ENCODE peak calls at places on chromosomes 3 and 15, in eight cellular contexts. One of them, this sample, is unnamed.

GRCh38 chr3:160564205-160564922 is 1.0 kb downstream of the KPNA4 start:
- DNase-seq in left kidney: peak
- DNase-seq in esophagus squamous epithelium: no peak
- DNase-seq in neuronal stem cell: peak
- DNase-seq in ovary: no peak
- DNase-seq in amniotic stem cell: no peak
- DNase-seq in NCI-H774: no peak
- DNase-seq in GM04504: no peak
- DNase-seq in this sample: no peak

GRCh38 chr15:99986297-99987118 is 253.3 kb upstream of the LYSMD4 start:
- DNase-seq in left kidney: no peak
- DNase-seq in esophagus squamous epithelium: no peak
- DNase-seq in neuronal stem cell: no peak
- DNase-seq in ovary: no peak
- DNase-seq in amniotic stem cell: no peak
- DNase-seq in NCI-H774: no peak
- DNase-seq in GM04504: no peak
- DNase-seq in this sample: no peak

GRCh38 chr3:64878372-64878771 is 190.6 kb upstream of the ADAMTS9 start:
- DNase-seq in left kidney: no peak
- DNase-seq in esophagus squamous epithelium: no peak
- DNase-seq in neuronal stem cell: no peak
- DNase-seq in ovary: no peak
- DNase-seq in amniotic stem cell: no peak
- DNase-seq in NCI-H774: no peak
- DNase-seq in GM04504: no peak
- DNase-seq in this sample: no peak

GRCh38 chr15:70679919-70680231 is 83.5 kb downstream of the UACA start:
- DNase-seq in left kidney: no peak
- DNase-seq in esophagus squamous epithelium: no peak
- DNase-seq in neuronal stem cell: no peak
- DNase-seq in ovary: no peak
- DNase-seq in amniotic stem cell: no peak
- DNase-seq in NCI-H774: no peak
- DNase-seq in GM04504: no peak
- DNase-seq in this sample: no peak

GRCh38 chr3:184352149-184352785 is 9.1 kb downstream of the CLCN2 start:
- DNase-seq in left kidney: peak
- DNase-seq in esophagus squamous epithelium: no peak
- DNase-seq in neuronal stem cell: no peak
- DNase-seq in ovary: no peak
- DNase-seq in amniotic stem cell: no peak
- DNase-seq in NCI-H774: no peak
- DNase-seq in GM04504: no peak
- DNase-seq in this sample: no peak

GRCh38 chr15:69665641-69666091 is 213.0 kb downstream of the RPLP1 start:
- DNase-seq in left kidney: peak
- DNase-seq in esophagus squamous epithelium: no peak
- DNase-seq in neuronal stem cell: no peak
- DNase-seq in ovary: peak
- DNase-seq in amniotic stem cell: no peak
- DNase-seq in NCI-H774: peak
- DNase-seq in GM04504: no peak
- DNase-seq in this sample: no peak

GRCh38 chr15:100245855-100246254 is 95.9 kb downstream of the ADAMTS17 start:
- DNase-seq in left kidney: peak
- DNase-seq in esophagus squamous epithelium: no peak
- DNase-seq in neuronal stem cell: no peak
- DNase-seq in ovary: no peak
- DNase-seq in amniotic stem cell: no peak
- DNase-seq in NCI-H774: no peak
- DNase-seq in GM04504: no peak
- DNase-seq in this sample: no peak

GRCh38 chr3:112857526-112857925 is 10.9 kb upstream of the CD200R1L start:
- DNase-seq in left kidney: no peak
- DNase-seq in esophagus squamous epithelium: no peak
- DNase-seq in neuronal stem cell: no peak
- DNase-seq in ovary: no peak
- DNase-seq in amniotic stem cell: no peak
- DNase-seq in NCI-H774: no peak
- DNase-seq in GM04504: no peak
- DNase-seq in this sample: no peak

GRCh38 chr3:71450985-71451560 is 132.5 kb downstream of the FOXP1 start:
- DNase-seq in left kidney: no peak
- DNase-seq in esophagus squamous epithelium: no peak
- DNase-seq in neuronal stem cell: no peak
- DNase-seq in ovary: no peak
- DNase-seq in amniotic stem cell: no peak
- DNase-seq in NCI-H774: no peak
- DNase-seq in GM04504: no peak
- DNase-seq in this sample: no peak

GRCh38 chr3:150251187-150251592 is 156.9 kb upstream of the TSC22D2 start:
- DNase-seq in left kidney: no peak
- DNase-seq in esophagus squamous epithelium: no peak
- DNase-seq in neuronal stem cell: no peak
- DNase-seq in ovary: no peak
- DNase-seq in amniotic stem cell: no peak
- DNase-seq in NCI-H774: peak
- DNase-seq in GM04504: no peak
- DNase-seq in this sample: no peak

GRCh38 chr3:185021326-185021725 is 131.5 kb downstream of the C3orf70 start:
- DNase-seq in left kidney: no peak
- DNase-seq in esophagus squamous epithelium: no peak
- DNase-seq in neuronal stem cell: no peak
- DNase-seq in ovary: no peak
- DNase-seq in amniotic stem cell: no peak
- DNase-seq in NCI-H774: no peak
- DNase-seq in GM04504: peak
- DNase-seq in this sample: no peak

GRCh38 chr3:6180171-6180570 is 680.7 kb upstream of the GRM7 start:
- DNase-seq in left kidney: no peak
- DNase-seq in esophagus squamous epithelium: no peak
- DNase-seq in neuronal stem cell: no peak
- DNase-seq in ovary: no peak
- DNase-seq in amniotic stem cell: no peak
- DNase-seq in NCI-H774: no peak
- DNase-seq in GM04504: no peak
- DNase-seq in this sample: no peak

GRCh38 chr3:123084192-123084591 is 17.4 kb downstream of the PDIA5 start:
- DNase-seq in left kidney: no peak
- DNase-seq in esophagus squamous epithelium: no peak
- DNase-seq in neuronal stem cell: no peak
- DNase-seq in ovary: no peak
- DNase-seq in amniotic stem cell: no peak
- DNase-seq in NCI-H774: no peak
- DNase-seq in GM04504: no peak
- DNase-seq in this sample: peak

GRCh38 chr15:57217716-57218598 is 158.3 kb upstream of the CGNL1 start:
- DNase-seq in left kidney: peak
- DNase-seq in esophagus squamous epithelium: no peak
- DNase-seq in neuronal stem cell: peak
- DNase-seq in ovary: no peak
- DNase-seq in amniotic stem cell: no peak
- DNase-seq in NCI-H774: no peak
- DNase-seq in GM04504: no peak
- DNase-seq in this sample: no peak

GRCh38 chr3:84175449-84175848 is 783.3 kb upstream of the CADM2 start:
- DNase-seq in left kidney: no peak
- DNase-seq in esophagus squamous epithelium: no peak
- DNase-seq in neuronal stem cell: no peak
- DNase-seq in ovary: no peak
- DNase-seq in amniotic stem cell: no peak
- DNase-seq in NCI-H774: no peak
- DNase-seq in GM04504: no peak
- DNase-seq in this sample: no peak

GRCh38 chr15:68372291-68372811 is 59.6 kb downstream of the ITGA11 start:
- DNase-seq in left kidney: peak
- DNase-seq in esophagus squamous epithelium: no peak
- DNase-seq in neuronal stem cell: no peak
- DNase-seq in ovary: peak
- DNase-seq in amniotic stem cell: no peak
- DNase-seq in NCI-H774: no peak
- DNase-seq in GM04504: no peak
- DNase-seq in this sample: peak

GRCh38 chr3:154122096-154122911 is 1.1 kb downstream of the ARHGEF26 start:
- DNase-seq in left kidney: peak
- DNase-seq in esophagus squamous epithelium: no peak
- DNase-seq in neuronal stem cell: peak
- DNase-seq in ovary: peak
- DNase-seq in amniotic stem cell: no peak
- DNase-seq in NCI-H774: no peak
- DNase-seq in GM04504: no peak
- DNase-seq in this sample: peak

GRCh38 chr15:80673561-80674244 is 21.4 kb upstream of the ABHD17C start:
- DNase-seq in left kidney: no peak
- DNase-seq in esophagus squamous epithelium: no peak
- DNase-seq in neuronal stem cell: no peak
- DNase-seq in ovary: no peak
- DNase-seq in amniotic stem cell: no peak
- DNase-seq in NCI-H774: no peak
- DNase-seq in GM04504: no peak
- DNase-seq in this sample: no peak

GRCh38 chr3:79202471-79203143 is 565.2 kb downstream of the ROBO1 start:
- DNase-seq in left kidney: peak
- DNase-seq in esophagus squamous epithelium: no peak
- DNase-seq in neuronal stem cell: no peak
- DNase-seq in ovary: no peak
- DNase-seq in amniotic stem cell: no peak
- DNase-seq in NCI-H774: no peak
- DNase-seq in GM04504: no peak
- DNase-seq in this sample: no peak

GRCh38 chr15:89112341-89112971 is 24.2 kb downstream of the ABHD2 start:
- DNase-seq in left kidney: no peak
- DNase-seq in esophagus squamous epithelium: no peak
- DNase-seq in neuronal stem cell: no peak
- DNase-seq in ovary: no peak
- DNase-seq in amniotic stem cell: no peak
- DNase-seq in NCI-H774: no peak
- DNase-seq in GM04504: no peak
- DNase-seq in this sample: peak

GRCh38 chr3:30626443-30627181 is 20.2 kb downstream of the TGFBR2 start:
- DNase-seq in left kidney: no peak
- DNase-seq in esophagus squamous epithelium: no peak
- DNase-seq in neuronal stem cell: no peak
- DNase-seq in ovary: no peak
- DNase-seq in amniotic stem cell: no peak
- DNase-seq in NCI-H774: no peak
- DNase-seq in GM04504: no peak
- DNase-seq in this sample: no peak

GRCh38 chr3:25664066-25664809 is 469 bp downstream of the TOP2B start:
- DNase-seq in left kidney: peak
- DNase-seq in esophagus squamous epithelium: peak
- DNase-seq in neuronal stem cell: peak
- DNase-seq in ovary: peak
- DNase-seq in amniotic stem cell: peak
- DNase-seq in NCI-H774: peak
- DNase-seq in GM04504: no peak
- DNase-seq in this sample: peak

GRCh38 chr3:182583545-182583944 is 209.8 kb upstream of the ATP11B start:
- DNase-seq in left kidney: no peak
- DNase-seq in esophagus squamous epithelium: no peak
- DNase-seq in neuronal stem cell: no peak
- DNase-seq in ovary: no peak
- DNase-seq in amniotic stem cell: no peak
- DNase-seq in NCI-H774: no peak
- DNase-seq in GM04504: no peak
- DNase-seq in this sample: no peak

GRCh38 chr15:93203036-93203435 is 114.0 kb upstream of the RGMA start:
- DNase-seq in left kidney: no peak
- DNase-seq in esophagus squamous epithelium: no peak
- DNase-seq in neuronal stem cell: no peak
- DNase-seq in ovary: no peak
- DNase-seq in amniotic stem cell: no peak
- DNase-seq in NCI-H774: no peak
- DNase-seq in GM04504: no peak
- DNase-seq in this sample: no peak

GRCh38 chr3:169759256-169759655 is 5.6 kb downstream of the TERC start:
- DNase-seq in left kidney: no peak
- DNase-seq in esophagus squamous epithelium: no peak
- DNase-seq in neuronal stem cell: no peak
- DNase-seq in ovary: no peak
- DNase-seq in amniotic stem cell: no peak
- DNase-seq in NCI-H774: no peak
- DNase-seq in GM04504: no peak
- DNase-seq in this sample: no peak

GRCh38 chr3:47512416-47513124 is 942 bp downstream of the ELP6 start:
- DNase-seq in left kidney: peak
- DNase-seq in esophagus squamous epithelium: no peak
- DNase-seq in neuronal stem cell: no peak
- DNase-seq in ovary: peak
- DNase-seq in amniotic stem cell: no peak
- DNase-seq in NCI-H774: no peak
- DNase-seq in GM04504: no peak
- DNase-seq in this sample: peak

GRCh38 chr3:18295171-18295920 is 129.8 kb downstream of the SATB1 start:
- DNase-seq in left kidney: peak
- DNase-seq in esophagus squamous epithelium: no peak
- DNase-seq in neuronal stem cell: peak
- DNase-seq in ovary: no peak
- DNase-seq in amniotic stem cell: peak
- DNase-seq in NCI-H774: no peak
- DNase-seq in GM04504: peak
- DNase-seq in this sample: no peak

GRCh38 chr3:59381282-59381681 is 331.5 kb upstream of the CFAP20DC start:
- DNase-seq in left kidney: no peak
- DNase-seq in esophagus squamous epithelium: no peak
- DNase-seq in neuronal stem cell: no peak
- DNase-seq in ovary: no peak
- DNase-seq in amniotic stem cell: no peak
- DNase-seq in NCI-H774: no peak
- DNase-seq in GM04504: no peak
- DNase-seq in this sample: no peak

GRCh38 chr15:40958146-40958545 is 4.9 kb downstream of the CHAC1 start:
- DNase-seq in left kidney: peak
- DNase-seq in esophagus squamous epithelium: no peak
- DNase-seq in neuronal stem cell: no peak
- DNase-seq in ovary: no peak
- DNase-seq in amniotic stem cell: no peak
- DNase-seq in NCI-H774: no peak
- DNase-seq in GM04504: no peak
- DNase-seq in this sample: no peak

GRCh38 chr3:194054540-194054939 is 81.4 kb upstream of the HES1 start:
- DNase-seq in left kidney: no peak
- DNase-seq in esophagus squamous epithelium: no peak
- DNase-seq in neuronal stem cell: no peak
- DNase-seq in ovary: no peak
- DNase-seq in amniotic stem cell: no peak
- DNase-seq in NCI-H774: no peak
- DNase-seq in GM04504: no peak
- DNase-seq in this sample: no peak

GRCh38 chr15:58773024-58773423 is 1.9 kb downstream of the MINDY2 start:
- DNase-seq in left kidney: no peak
- DNase-seq in esophagus squamous epithelium: no peak
- DNase-seq in neuronal stem cell: no peak
- DNase-seq in ovary: no peak
- DNase-seq in amniotic stem cell: no peak
- DNase-seq in NCI-H774: no peak
- DNase-seq in GM04504: no peak
- DNase-seq in this sample: no peak

GRCh38 chr15:92097473-92098178 is 244.1 kb downstream of the SLCO3A1 start:
- DNase-seq in left kidney: peak
- DNase-seq in esophagus squamous epithelium: no peak
- DNase-seq in neuronal stem cell: peak
- DNase-seq in ovary: no peak
- DNase-seq in amniotic stem cell: peak
- DNase-seq in NCI-H774: no peak
- DNase-seq in GM04504: no peak
- DNase-seq in this sample: peak

GRCh38 chr15:44038801-44039200 is 156.3 kb downstream of the FRMD5 start:
- DNase-seq in left kidney: peak
- DNase-seq in esophagus squamous epithelium: no peak
- DNase-seq in neuronal stem cell: peak
- DNase-seq in ovary: no peak
- DNase-seq in amniotic stem cell: no peak
- DNase-seq in NCI-H774: no peak
- DNase-seq in GM04504: no peak
- DNase-seq in this sample: no peak

GRCh38 chr3:168134931-168135330 is 39.2 kb upstream of the GOLIM4 start:
- DNase-seq in left kidney: no peak
- DNase-seq in esophagus squamous epithelium: no peak
- DNase-seq in neuronal stem cell: no peak
- DNase-seq in ovary: no peak
- DNase-seq in amniotic stem cell: no peak
- DNase-seq in NCI-H774: no peak
- DNase-seq in GM04504: no peak
- DNase-seq in this sample: no peak

This sample was measured in adrenal gland.